ENCODE peak calls at places on chromosomes 3 and 15, in seven cellular contexts. I, S, K, O, L, B and Q are unnamed samples.

GRCh38 chr15:73683624-73684536 is at the start of gene CD276:
- DNase-seq in I (no peak), S (peak), K (peak), O (no peak), L (peak), B (peak), Q (peak)

GRCh38 chr15:85924088-85924487 is 129.4 kb upstream of the KLHL25 start:
- DNase-seq in I (no peak), S (no peak), K (no peak), O (no peak), L (no peak), B (no peak), Q (no peak)

GRCh38 chr15:83695246-83695645 is 41.3 kb downstream of the ADAMTSL3 start:
- DNase-seq in I (no peak), S (no peak), K (no peak), O (no peak), L (no peak), B (no peak), Q (peak)

GRCh38 chr3:102444101-102444500 is 9.3 kb downstream of the ZPLD1 start:
- DNase-seq in I (no peak), S (no peak), K (peak), O (no peak), L (no peak), B (no peak), Q (peak)

GRCh38 chr3:124633527-124633926 is 96.7 kb upstream of the UMPS start:
- DNase-seq in I (no peak), S (no peak), K (no peak), O (no peak), L (no peak), B (no peak), Q (no peak)

GRCh38 chr15:55196458-55197361 is at the start of gene RSL24D1:
- DNase-seq in I (peak), S (peak), K (peak), O (peak), L (peak), B (peak), Q (peak)

GRCh38 chr3:124117486-124117885 is 125.6 kb upstream of the ROPN1 start:
- DNase-seq in I (no peak), S (no peak), K (no peak), O (no peak), L (no peak), B (no peak), Q (peak)

GRCh38 chr3:72820405-72820804 is 27.8 kb downstream of the SHQ1 start:
- DNase-seq in I (no peak), S (no peak), K (no peak), O (no peak), L (no peak), B (no peak), Q (peak)

GRCh38 chr3:20154928-20155327 is 31.1 kb downstream of the SGO1 start:
- DNase-seq in I (no peak), S (no peak), K (no peak), O (no peak), L (no peak), B (no peak), Q (no peak)

GRCh38 chr15:90834626-90835025 is 33.8 kb upstream of the FURIN start:
- DNase-seq in I (no peak), S (no peak), K (no peak), O (no peak), L (no peak), B (no peak), Q (no peak)

GRCh38 chr3:195546130-195546560 is 3.0 kb upstream of the PPP1R2 start:
- DNase-seq in I (no peak), S (peak), K (no peak), O (no peak), L (peak), B (no peak), Q (peak)

GRCh38 chr3:138125548-138126221 is 6.5 kb downstream of the A4GNT start:
- DNase-seq in I (no peak), S (no peak), K (peak), O (no peak), L (no peak), B (no peak), Q (peak)

GRCh38 chr3:187831125-187832051 is 86.1 kb upstream of the BCL6 start:
- DNase-seq in I (no peak), S (no peak), K (no peak), O (no peak), L (no peak), B (no peak), Q (peak)

GRCh38 chr3:142844339-142844977 is 44.4 kb downstream of the PCOLCE2 start:
- DNase-seq in I (no peak), S (peak), K (peak), O (no peak), L (peak), B (peak), Q (peak)

GRCh38 chr3:194828926-194829325 is 143.2 kb downstream of the FAM43A start:
- DNase-seq in I (no peak), S (no peak), K (no peak), O (no peak), L (no peak), B (no peak), Q (no peak)

GRCh38 chr3:46935168-46935858 is 41.2 kb downstream of the CCDC12 start:
- DNase-seq in I (no peak), S (peak), K (peak), O (peak), L (peak), B (peak), Q (peak)

GRCh38 chr15:51132384-51133139 is 37.9 kb upstream of the TNFAIP8L3 start:
- DNase-seq in I (no peak), S (peak), K (peak), O (no peak), L (peak), B (peak), Q (peak)

GRCh38 chr3:55330355-55330754 is 156.8 kb downstream of the WNT5A start:
- DNase-seq in I (no peak), S (peak), K (no peak), O (no peak), L (no peak), B (no peak), Q (peak)

GRCh38 chr3:123664771-123665170 is 79.9 kb upstream of the HACD2 start:
- DNase-seq in I (no peak), S (no peak), K (no peak), O (no peak), L (no peak), B (no peak), Q (peak)

GRCh38 chr15:39629376-39629775 is 48.5 kb downstream of the THBS1 start:
- DNase-seq in I (no peak), S (no peak), K (no peak), O (no peak), L (no peak), B (no peak), Q (peak)

GRCh38 chr15:38930851-38931572 is 366.4 kb upstream of the RASGRP1 start:
- DNase-seq in I (no peak), S (no peak), K (no peak), O (no peak), L (no peak), B (no peak), Q (peak)

GRCh38 chr15:49741721-49742120 is 120.9 kb downstream of the DTWD1 start:
- DNase-seq in I (no peak), S (no peak), K (no peak), O (no peak), L (no peak), B (no peak), Q (no peak)

GRCh38 chr3:46667061-46667621 is 26.3 kb downstream of the ALS2CL start:
- DNase-seq in I (no peak), S (no peak), K (peak), O (no peak), L (no peak), B (no peak), Q (no peak)

GRCh38 chr15:76206325-76206976 is 104.8 kb downstream of the ETFA start:
- DNase-seq in I (no peak), S (no peak), K (peak), O (no peak), L (no peak), B (no peak), Q (peak)
- TF ChIP-seq RFX5 in I (no peak), S (no peak), K (no peak), O (no peak), L (no peak), B (no peak), Q (no peak)

DNA sequence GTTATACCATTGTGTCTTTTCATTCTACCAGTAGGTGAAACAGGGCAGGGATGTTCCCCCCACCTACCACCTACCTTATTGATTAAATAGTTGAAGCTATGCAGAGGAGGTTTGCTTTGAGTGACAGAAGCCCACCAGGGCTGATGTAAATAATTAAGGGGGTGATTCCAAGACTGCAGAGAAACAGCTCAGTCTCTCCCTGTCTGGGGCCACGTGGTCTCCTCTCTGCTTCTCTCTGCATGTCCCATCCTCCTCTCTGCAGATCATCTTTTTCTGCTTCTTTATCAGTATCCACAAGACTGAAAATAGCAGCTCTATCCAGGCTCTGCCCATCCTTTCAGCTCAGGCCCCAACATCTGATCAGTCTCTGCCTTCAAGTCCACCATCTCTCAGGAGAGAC is 110.9 kb downstream of the ANP32A start:
- DNase-seq in I (no peak), S (no peak), K (no peak), O (no peak), L (no peak), B (no peak), Q (no peak)
- TF ChIP-seq RFX5 in I (no peak), S (no peak), K (no peak), O (no peak), L (no peak), B (no peak), Q (no peak)

GRCh38 chr3:53744351-53744750 is 101.9 kb downstream of the CHDH start:
- DNase-seq in I (no peak), S (no peak), K (peak), O (peak), L (no peak), B (no peak), Q (no peak)
- TF ChIP-seq RFX5 in I (no peak), S (no peak), K (no peak), O (no peak), L (no peak), B (no peak), Q (no peak)

GRCh38 chr3:141326626-141327025 is 41.7 kb upstream of the ZBTB38 start:
- DNase-seq in I (no peak), S (no peak), K (no peak), O (no peak), L (no peak), B (no peak), Q (no peak)

GRCh38 chr3:141321109-141321497 is 47.2 kb upstream of the ZBTB38 start:
- DNase-seq in I (no peak), S (no peak), K (no peak), O (no peak), L (no peak), B (no peak), Q (peak)

GRCh38 chr3:141326123-141326522 is 42.2 kb upstream of the ZBTB38 start:
- DNase-seq in I (no peak), S (no peak), K (no peak), O (no peak), L (no peak), B (no peak), Q (no peak)

GRCh38 chr3:141320399-141321108 is 47.8 kb upstream of the ZBTB38 start:
- DNase-seq in I (no peak), S (no peak), K (no peak), O (no peak), L (no peak), B (no peak), Q (no peak)

DNA sequence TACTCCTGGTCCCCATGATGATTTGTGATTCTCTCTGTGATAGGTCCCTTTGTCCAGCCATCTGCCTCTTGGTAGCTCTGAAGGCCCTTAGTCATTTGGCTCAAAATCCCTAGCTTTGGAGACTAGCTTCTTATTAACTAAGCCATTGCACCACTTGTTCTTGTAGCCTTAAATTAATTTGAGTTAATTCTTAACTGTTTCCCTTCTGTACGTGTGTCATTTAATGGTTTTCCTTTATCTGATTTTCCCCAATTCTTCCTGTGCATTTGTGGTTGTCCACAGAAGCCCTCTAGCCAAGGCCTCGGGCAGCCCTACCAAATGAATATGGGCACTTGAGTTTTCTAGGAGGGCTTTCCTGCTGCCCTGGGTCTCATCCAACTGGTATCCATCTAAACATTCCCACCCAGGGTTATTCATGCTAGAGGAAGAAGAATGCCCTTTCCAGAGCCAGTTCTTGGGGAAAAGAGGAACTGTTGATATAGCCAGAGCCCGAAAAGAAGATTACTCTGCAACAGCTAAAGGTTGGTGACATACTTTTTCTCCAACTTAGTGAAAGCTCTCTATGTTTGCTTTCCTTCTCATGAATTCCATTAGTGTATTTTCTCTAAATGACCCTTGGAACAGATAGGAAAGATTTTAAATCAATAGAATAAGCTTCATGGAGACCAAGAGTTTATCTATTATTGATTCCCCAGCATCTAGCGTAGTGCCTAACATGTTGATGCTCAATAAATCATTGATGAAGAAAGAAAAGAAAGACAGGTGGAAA is 44.2 kb upstream of the ZBTB38 start:
- DNase-seq in I (no peak), S (no peak), K (no peak), O (no peak), L (no peak), B (no peak), Q (no peak)
- TF ChIP-seq RFX5 in I (no peak), S (no peak), K (no peak), O (no peak), L (no peak), B (no peak), Q (no peak)

GRCh38 chr3:197398301-197398878 is 100.0 kb upstream of the DLG1 start:
- DNase-seq in I (no peak), S (no peak), K (peak), O (no peak), L (no peak), B (no peak), Q (no peak)

GRCh38 chr3:197397812-197398211 is 99.4 kb upstream of the DLG1 start:
- DNase-seq in I (no peak), S (no peak), K (peak), O (no peak), L (no peak), B (no peak), Q (no peak)

GRCh38 chr3:197392961-197393360 is 94.5 kb upstream of the DLG1 start:
- DNase-seq in I (no peak), S (no peak), K (peak), O (no peak), L (no peak), B (no peak), Q (peak)

GRCh38 chr3:197394464-197395321 is 96.3 kb upstream of the DLG1 start:
- DNase-seq in I (peak), S (no peak), K (peak), O (no peak), L (no peak), B (peak), Q (peak)

GRCh38 chr3:197393711-197394110 is 95.3 kb upstream of the DLG1 start:
- DNase-seq in I (no peak), S (no peak), K (peak), O (no peak), L (no peak), B (no peak), Q (no peak)
- TF ChIP-seq RFX5 in I (no peak), S (no peak), K (no peak), O (no peak), L (no peak), B (no peak), Q (no peak)

GRCh38 chr3:160540546-160540945 is 24.8 kb downstream of the KPNA4 start:
- DNase-seq in I (no peak), S (no peak), K (no peak), O (no peak), L (no peak), B (no peak), Q (peak)

GRCh38 chr3:160544837-160545236 is 20.5 kb downstream of the KPNA4 start:
- DNase-seq in I (no peak), S (no peak), K (no peak), O (no peak), L (no peak), B (no peak), Q (no peak)

GRCh38 chr3:160538906-160539305 is 26.5 kb downstream of the KPNA4 start:
- DNase-seq in I (no peak), S (no peak), K (no peak), O (no peak), L (no peak), B (no peak), Q (no peak)
- TF ChIP-seq RFX5 in I (no peak), S (no peak), K (no peak), O (no peak), L (no peak), B (no peak), Q (no peak)

GRCh38 chr3:151445283-151446001 is 15.4 kb downstream of the IGSF10 start:
- DNase-seq in I (no peak), S (no peak), K (no peak), O (no peak), L (no peak), B (no peak), Q (peak)

GRCh38 chr3:151446002-151446340 is 14.9 kb downstream of the IGSF10 start:
- DNase-seq in I (no peak), S (no peak), K (no peak), O (no peak), L (no peak), B (no peak), Q (no peak)

GRCh38 chr3:151439652-151440125 is 21.2 kb downstream of the IGSF10 start:
- DNase-seq in I (no peak), S (peak), K (peak), O (no peak), L (peak), B (peak), Q (peak)

GRCh38 chr3:151440940-151441339 is 19.9 kb downstream of the IGSF10 start:
- DNase-seq in I (no peak), S (no peak), K (no peak), O (no peak), L (no peak), B (no peak), Q (no peak)

GRCh38 chr3:151443583-151443982 is 17.3 kb downstream of the IGSF10 start:
- DNase-seq in I (no peak), S (no peak), K (no peak), O (no peak), L (no peak), B (no peak), Q (no peak)
- TF ChIP-seq RFX5 in I (no peak), S (no peak), K (no peak), O (no peak), L (no peak), B (no peak), Q (no peak)

DNA sequence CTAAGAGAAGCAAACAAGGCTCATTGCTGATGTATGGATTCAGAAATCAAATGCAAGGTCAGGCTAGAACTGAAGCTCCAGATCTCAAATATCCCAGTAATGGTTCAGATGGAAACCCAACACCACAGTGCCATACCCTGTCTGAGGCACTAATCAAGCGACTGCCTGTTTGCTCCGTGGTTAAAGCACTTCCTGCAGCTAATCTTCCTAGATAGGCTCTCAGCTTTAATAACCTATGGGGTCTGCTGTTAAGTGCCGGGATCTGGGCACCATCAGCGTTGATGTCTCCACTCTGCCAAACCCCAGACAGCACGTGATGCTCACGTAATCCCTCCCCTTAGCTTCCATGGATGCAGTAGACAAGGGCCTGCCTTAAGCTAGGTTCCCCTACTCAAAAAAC is 262.6 kb downstream of the MECOM start:
- DNase-seq in I (no peak), S (no peak), K (no peak), O (no peak), L (no peak), B (no peak), Q (no peak)
- TF ChIP-seq RFX5 in I (no peak), S (no peak), K (no peak), O (no peak), L (no peak), B (no peak), Q (no peak)

GRCh38 chr3:113150253-113150652 is 61.1 kb upstream of the BOC start:
- DNase-seq in I (no peak), S (no peak), K (no peak), O (no peak), L (no peak), B (no peak), Q (no peak)

GRCh38 chr3:113148307-113148703 is 63.1 kb upstream of the BOC start:
- DNase-seq in I (no peak), S (no peak), K (peak), O (no peak), L (no peak), B (no peak), Q (no peak)

GRCh38 chr3:113153499-113154107 is 57.8 kb upstream of the BOC start:
- DNase-seq in I (peak), S (no peak), K (no peak), O (no peak), L (no peak), B (no peak), Q (no peak)

GRCh38 chr3:113148814-113149213 is 62.5 kb upstream of the BOC start:
- DNase-seq in I (no peak), S (no peak), K (no peak), O (no peak), L (no peak), B (no peak), Q (no peak)

GRCh38 chr3:113151475-113152031 is 59.8 kb upstream of the BOC start:
- DNase-seq in I (no peak), S (no peak), K (no peak), O (no peak), L (no peak), B (no peak), Q (no peak)
- TF ChIP-seq RFX5 in I (no peak), S (no peak), K (no peak), O (no peak), L (no peak), B (no peak), Q (no peak)

GRCh38 chr15:45665261-45665660 is 30.4 kb downstream of the SQOR start:
- DNase-seq in I (no peak), S (no peak), K (no peak), O (no peak), L (no peak), B (no peak), Q (no peak)

GRCh38 chr15:45666119-45666875 is 31.5 kb downstream of the SQOR start:
- DNase-seq in I (no peak), S (no peak), K (no peak), O (no peak), L (no peak), B (no peak), Q (no peak)

GRCh38 chr15:45669422-45669821 is 34.6 kb downstream of the SQOR start:
- DNase-seq in I (no peak), S (no peak), K (no peak), O (no peak), L (no peak), B (no peak), Q (no peak)

GRCh38 chr15:45668386-45668785 is 33.6 kb downstream of the SQOR start:
- DNase-seq in I (no peak), S (no peak), K (no peak), O (no peak), L (no peak), B (no peak), Q (no peak)

DNA sequence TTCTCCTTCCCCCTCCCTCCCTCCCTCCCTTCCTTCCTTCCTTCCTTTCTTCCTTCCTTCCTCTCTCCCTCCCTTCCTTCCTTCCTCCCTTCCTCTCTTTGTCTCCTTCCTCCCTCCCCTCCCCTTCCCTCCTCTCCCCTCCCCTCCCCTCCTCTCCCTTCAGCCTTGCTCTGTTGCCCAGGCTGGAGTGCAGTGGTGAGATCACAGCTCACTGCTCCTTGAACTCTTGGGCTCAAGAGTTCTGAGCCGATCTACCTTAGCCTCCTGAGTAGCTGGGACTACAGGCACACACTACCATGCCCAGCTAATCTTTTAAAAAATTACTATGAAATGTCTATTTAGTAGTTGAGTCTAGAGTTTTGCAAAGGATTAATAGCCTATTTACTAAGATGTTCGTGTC is 32.2 kb downstream of the SQOR start:
- DNase-seq in I (no peak), S (no peak), K (no peak), O (no peak), L (no peak), B (no peak), Q (no peak)
- TF ChIP-seq RFX5 in I (no peak), S (no peak), K (no peak), O (no peak), L (no peak), B (no peak), Q (no peak)